ENCODE peak calls at places on chromosome 19, in nine cellular contexts. F is aorta, Z is cardiac muscle cell, M is suprapubic skin, C is heart left ventricle, Y is HFF-Myc, V is left lung, X is thyroid gland, G is tibial nerve. W is an unnamed sample.

GRCh38 chr19:28632357-28633076 is 580.4 kb downstream of the UQCRFS1 start:
- DNase-seq in F (no peak), Z (no peak), M (no peak), C (no peak), Y (no peak), V (no peak), X (no peak), G (no peak), W (no peak)

GRCh38 chr19:50517704-50518075 is 4.0 kb upstream of the ASPDH start:
- DNase-seq in F (peak), Z (no peak), M (peak), C (no peak), Y (no peak), V (no peak), X (no peak), G (no peak), W (no peak)

GRCh38 chr19:58569191-58569942 is 3.8 kb downstream of the MZF1 start:
- DNase-seq in F (peak), Z (no peak), M (peak), C (no peak), Y (no peak), V (peak), X (no peak), G (no peak), W (no peak)

GRCh38 chr19:43699506-43700367 is 16.1 kb upstream of the IRGC start:
- DNase-seq in F (peak), Z (peak), M (no peak), C (peak), Y (peak), V (peak), X (no peak), G (no peak), W (no peak)

GRCh38 chr19:35419046-35419445 is 29.0 kb upstream of the FFAR2 start:
- DNase-seq in F (no peak), Z (no peak), M (no peak), C (no peak), Y (no peak), V (no peak), X (no peak), G (no peak), W (no peak)

GRCh38 chr19:11418518-11419506 is at the start of gene RGL3:
- DNase-seq in F (peak), Z (peak), M (no peak), C (peak), Y (no peak), V (peak), X (peak), G (no peak), W (no peak)

GRCh38 chr19:1131718-1132552 is 28.1 kb downstream of the GPX4 start:
- DNase-seq in F (peak), Z (peak), M (peak), C (peak), Y (no peak), V (peak), X (peak), G (peak), W (peak)

GRCh38 chr19:5098646-5099045 is 129.7 kb downstream of the KDM4B start:
- DNase-seq in F (no peak), Z (no peak), M (no peak), C (no peak), Y (no peak), V (no peak), X (no peak), G (no peak), W (no peak)

GRCh38 chr19:679418-680286 is 3.5 kb downstream of the FSTL3 start:
- DNase-seq in F (peak), Z (peak), M (peak), C (peak), Y (no peak), V (peak), X (peak), G (peak), W (no peak)

GRCh38 chr19:17109962-17110598 is 34.5 kb downstream of the MYO9B start:
- DNase-seq in F (no peak), Z (no peak), M (no peak), C (peak), Y (no peak), V (peak), X (peak), G (peak), W (no peak)

GRCh38 chr19:1252221-1252817 is 3.9 kb downstream of the MIDN start:
- DNase-seq in F (peak), Z (no peak), M (peak), C (peak), Y (no peak), V (peak), X (peak), G (peak), W (peak)

GRCh38 chr19:46967578-46968018 is 52.0 kb upstream of the NPAS1 start:
- DNase-seq in F (no peak), Z (no peak), M (no peak), C (peak), Y (no peak), V (no peak), X (peak), G (peak), W (peak)

GRCh38 chr19:18456974-18457373 is 19.0 kb upstream of the ISYNA1 start:
- DNase-seq in F (peak), Z (no peak), M (no peak), C (no peak), Y (no peak), V (no peak), X (no peak), G (peak), W (no peak)

GRCh38 chr19:19214892-19215291 is 3.1 kb downstream of the NCAN start:
- DNase-seq in F (peak), Z (peak), M (no peak), C (no peak), Y (no peak), V (no peak), X (peak), G (no peak), W (no peak)

GRCh38 chr19:30792561-30793505 is 420.6 kb downstream of the ZNF536 start:
- DNase-seq in F (no peak), Z (no peak), M (peak), C (no peak), Y (no peak), V (no peak), X (no peak), G (peak), W (no peak)

GRCh38 chr19:4909172-4909896 is at the start of gene UHRF1:
- DNase-seq in F (peak), Z (peak), M (no peak), C (no peak), Y (no peak), V (peak), X (no peak), G (no peak), W (peak)

GRCh38 chr19:15810335-15810734 is 5.1 kb downstream of the OR10H1 start:
- DNase-seq in F (no peak), Z (no peak), M (no peak), C (peak), Y (no peak), V (no peak), X (no peak), G (peak), W (no peak)

GRCh38 chr19:32233885-32234284 is 111.5 kb upstream of the ZNF507 start:
- DNase-seq in F (no peak), Z (no peak), M (peak), C (no peak), Y (no peak), V (no peak), X (no peak), G (no peak), W (no peak)

GRCh38 chr19:33686246-33686645 is 64.5 kb downstream of the CHST8 start:
- DNase-seq in F (no peak), Z (no peak), M (peak), C (no peak), Y (no peak), V (peak), X (no peak), G (no peak), W (no peak)

GRCh38 chr19:15254547-15254946 is 22.3 kb upstream of the EPHX3 start:
- DNase-seq in F (no peak), Z (no peak), M (no peak), C (no peak), Y (no peak), V (no peak), X (no peak), G (no peak), W (no peak)

GRCh38 chr19:35304036-35304435 is 12.1 kb downstream of the MAG start:
- DNase-seq in F (no peak), Z (no peak), M (no peak), C (no peak), Y (no peak), V (no peak), X (no peak), G (no peak), W (no peak)

GRCh38 chr19:1266818-1267440 is 2.2 kb upstream of the CIRBP start:
- DNase-seq in F (peak), Z (peak), M (no peak), C (peak), Y (no peak), V (no peak), X (peak), G (no peak), W (peak)

GRCh38 chr19:2546128-2547032 is 70.5 kb downstream of the GADD45B start:
- DNase-seq in F (peak), Z (peak), M (peak), C (peak), Y (no peak), V (peak), X (peak), G (peak), W (no peak)

GRCh38 chr19:3108775-3109174 is 14.6 kb downstream of the GNA11 start:
- DNase-seq in F (no peak), Z (peak), M (no peak), C (no peak), Y (no peak), V (no peak), X (peak), G (peak), W (peak)

GRCh38 chr19:17831419-17831888 is 10.1 kb upstream of the INSL3 start:
- DNase-seq in F (peak), Z (no peak), M (no peak), C (no peak), Y (no peak), V (no peak), X (no peak), G (no peak), W (no peak)

GRCh38 chr19:7292950-7293794 is 1.0 kb downstream of the INSR start:
- DNase-seq in F (peak), Z (peak), M (peak), C (peak), Y (no peak), V (peak), X (peak), G (no peak), W (no peak)

GRCh38 chr19:35337081-35337983 is 8.3 kb downstream of the CD22 start:
- DNase-seq in F (no peak), Z (no peak), M (no peak), C (no peak), Y (no peak), V (no peak), X (no peak), G (no peak), W (no peak)

GRCh38 chr19:3061214-3062161 is 807 bp downstream of the TLE5 start:
- DNase-seq in F (peak), Z (peak), M (no peak), C (peak), Y (no peak), V (peak), X (peak), G (no peak), W (peak)

GRCh38 chr19:52535831-52536800 is 8.6 kb downstream of the ZNF808 start:
- DNase-seq in F (peak), Z (peak), M (peak), C (peak), Y (peak), V (peak), X (peak), G (peak), W (peak)

GRCh38 chr19:40519352-40520322 is 52.8 kb downstream of the SPTBN4 start:
- DNase-seq in F (peak), Z (no peak), M (no peak), C (no peak), Y (no peak), V (no peak), X (no peak), G (no peak), W (peak)

GRCh38 chr19:15300533-15301194 is 31.7 kb downstream of the BRD4 start:
- DNase-seq in F (no peak), Z (no peak), M (no peak), C (no peak), Y (no peak), V (no peak), X (no peak), G (no peak), W (no peak)

GRCh38 chr19:12864143-12864542 is 17.1 kb downstream of the DNASE2 start:
- DNase-seq in F (no peak), Z (no peak), M (no peak), C (no peak), Y (no peak), V (no peak), X (no peak), G (no peak), W (no peak)
- H3K4me3 ChIP-seq in F (no peak), Z (no peak), M (no peak), C (no peak), Y (no peak), V (no peak), X (no peak), G (no peak), W (no peak)

GRCh38 chr19:38803543-38803942 is 9.2 kb downstream of the LGALS4 start:
- DNase-seq in F (peak), Z (no peak), M (no peak), C (no peak), Y (no peak), V (no peak), X (no peak), G (no peak), W (no peak)
- H3K4me3 ChIP-seq in F (no peak), Z (no peak), M (no peak), C (no peak), Y (no peak), V (no peak), X (no peak), G (no peak), W (no peak)

GRCh38 chr19:45216677-45217076 is 28.5 kb downstream of the EXOC3L2 start:
- DNase-seq in F (no peak), Z (no peak), M (no peak), C (no peak), Y (no peak), V (no peak), X (no peak), G (no peak), W (no peak)
- H3K4me3 ChIP-seq in F (no peak), Z (no peak), M (no peak), C (no peak), Y (no peak), V (no peak), X (no peak), G (no peak), W (no peak)

DNA sequence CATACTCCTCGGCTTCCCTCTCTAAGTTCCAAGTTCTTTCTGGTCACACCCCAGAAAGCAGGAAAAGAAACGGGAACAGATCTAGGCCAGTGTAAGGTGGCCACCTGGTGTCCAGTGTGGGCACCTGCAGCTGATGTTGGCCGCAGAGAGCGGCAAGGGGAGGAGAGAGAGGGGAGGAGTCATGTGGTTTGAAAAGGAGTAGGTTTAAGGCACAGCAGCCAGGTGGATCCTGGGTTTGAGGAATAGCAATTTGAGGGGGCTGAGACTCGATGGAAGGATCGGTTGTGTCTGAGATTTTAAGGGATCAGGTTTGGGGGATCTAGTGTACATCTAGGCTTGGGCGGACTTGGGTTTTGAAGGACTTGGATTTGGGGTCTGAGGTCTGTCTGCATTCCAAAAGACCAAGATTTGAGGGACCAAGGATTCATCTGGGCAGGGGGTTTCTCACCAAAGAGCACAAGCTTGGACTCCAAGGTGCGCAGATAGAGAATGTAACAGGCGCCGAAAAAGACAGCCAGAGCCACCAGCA is 1.2 kb downstream of the RABAC1 start:
- DNase-seq in F (no peak), Z (peak), M (no peak), C (peak), Y (peak), V (peak), X (peak), G (peak), W (no peak)
- H3K4me3 ChIP-seq in F (no peak), Z (no peak), M (peak), C (peak), Y (peak), V (peak), X (peak), G (peak), W (peak)

W was measured in CD4-positive, CD25-positive, alpha-beta regulatory T cell.